ENCODE peak calls at places on chromosomes 12 and 14, in six cellular contexts. One of them, this sample, is unnamed.

GRCh38 chr12:122963928-122964240 is 2.4 kb downstream of the ABCB9 start:
- DNase-seq in vagina: no peak
- DNase-seq in stimulated activated CD8-positive, alpha-beta memory T cell treated with anti-CD3 and anti-CD28 coated beads, Interleukin-4, amount 100 ng/mL, for 48 hours: no peak
- DNase-seq in LoVo: no peak
- DNase-seq in C1 segment of cervical spinal cord: no peak
- DNase-seq in left colon: no peak
- DNase-seq in this sample: no peak

GRCh38 chr12:182381-182883 is 31.5 kb downstream of the SLC6A12 start:
- DNase-seq in vagina: no peak
- DNase-seq in stimulated activated CD8-positive, alpha-beta memory T cell treated with anti-CD3 and anti-CD28 coated beads, Interleukin-4, amount 100 ng/mL, for 48 hours: no peak
- DNase-seq in LoVo: peak; percentile 28
- DNase-seq in C1 segment of cervical spinal cord: no peak
- DNase-seq in left colon: no peak
- DNase-seq in this sample: peak; percentile 31

GRCh38 chr14:58772061-58772604 is 134.4 kb downstream of the DACT1 start:
- DNase-seq in vagina: no peak
- DNase-seq in stimulated activated CD8-positive, alpha-beta memory T cell treated with anti-CD3 and anti-CD28 coated beads, Interleukin-4, amount 100 ng/mL, for 48 hours: no peak
- DNase-seq in LoVo: no peak
- DNase-seq in C1 segment of cervical spinal cord: no peak
- DNase-seq in left colon: no peak
- DNase-seq in this sample: no peak

GRCh38 chr12:129226005-129226404 is 372.7 kb downstream of the GLT1D1 start:
- DNase-seq in vagina: no peak
- DNase-seq in stimulated activated CD8-positive, alpha-beta memory T cell treated with anti-CD3 and anti-CD28 coated beads, Interleukin-4, amount 100 ng/mL, for 48 hours: no peak
- DNase-seq in LoVo: no peak
- DNase-seq in C1 segment of cervical spinal cord: no peak
- DNase-seq in left colon: no peak
- DNase-seq in this sample: no peak

GRCh38 chr12:179131-179884 is 34.6 kb downstream of the SLC6A12 start:
- DNase-seq in vagina: no peak
- DNase-seq in stimulated activated CD8-positive, alpha-beta memory T cell treated with anti-CD3 and anti-CD28 coated beads, Interleukin-4, amount 100 ng/mL, for 48 hours: no peak
- DNase-seq in LoVo: no peak
- DNase-seq in C1 segment of cervical spinal cord: no peak
- DNase-seq in left colon: no peak
- DNase-seq in this sample: no peak

GRCh38 chr12:29396774-29397173 is 15.8 kb upstream of the ERGIC2 start:
- DNase-seq in vagina: no peak
- DNase-seq in stimulated activated CD8-positive, alpha-beta memory T cell treated with anti-CD3 and anti-CD28 coated beads, Interleukin-4, amount 100 ng/mL, for 48 hours: no peak
- DNase-seq in LoVo: no peak
- DNase-seq in C1 segment of cervical spinal cord: no peak
- DNase-seq in left colon: no peak
- DNase-seq in this sample: no peak

GRCh38 chr12:56300644-56301464 is 724 bp upstream of the CS start:
- DNase-seq in vagina: no peak
- DNase-seq in stimulated activated CD8-positive, alpha-beta memory T cell treated with anti-CD3 and anti-CD28 coated beads, Interleukin-4, amount 100 ng/mL, for 48 hours: no peak
- DNase-seq in LoVo: no peak
- DNase-seq in C1 segment of cervical spinal cord: no peak
- DNase-seq in left colon: peak; percentile 38
- DNase-seq in this sample: peak; percentile 93

GRCh38 chr12:85809500-85809899 is 26.7 kb downstream of the RASSF9 start:
- DNase-seq in vagina: no peak
- DNase-seq in stimulated activated CD8-positive, alpha-beta memory T cell treated with anti-CD3 and anti-CD28 coated beads, Interleukin-4, amount 100 ng/mL, for 48 hours: no peak
- DNase-seq in LoVo: no peak
- DNase-seq in C1 segment of cervical spinal cord: no peak
- DNase-seq in left colon: no peak
- DNase-seq in this sample: no peak

GRCh38 chr12:109445224-109445623 is 31.9 kb downstream of the KCTD10 start:
- DNase-seq in vagina: no peak
- DNase-seq in stimulated activated CD8-positive, alpha-beta memory T cell treated with anti-CD3 and anti-CD28 coated beads, Interleukin-4, amount 100 ng/mL, for 48 hours: no peak
- DNase-seq in LoVo: no peak
- DNase-seq in C1 segment of cervical spinal cord: no peak
- DNase-seq in left colon: no peak
- DNase-seq in this sample: no peak

GRCh38 chr12:47797432-47797831 is 22.3 kb downstream of the HDAC7 start:
- DNase-seq in vagina: no peak
- DNase-seq in stimulated activated CD8-positive, alpha-beta memory T cell treated with anti-CD3 and anti-CD28 coated beads, Interleukin-4, amount 100 ng/mL, for 48 hours: no peak
- DNase-seq in LoVo: no peak
- DNase-seq in C1 segment of cervical spinal cord: no peak
- DNase-seq in left colon: no peak
- DNase-seq in this sample: no peak

GRCh38 chr14:91058017-91058675 is 2.3 kb downstream of the RPS6KA5 start:
- DNase-seq in vagina: no peak
- DNase-seq in stimulated activated CD8-positive, alpha-beta memory T cell treated with anti-CD3 and anti-CD28 coated beads, Interleukin-4, amount 100 ng/mL, for 48 hours: no peak
- DNase-seq in LoVo: no peak
- DNase-seq in C1 segment of cervical spinal cord: no peak
- DNase-seq in left colon: no peak
- DNase-seq in this sample: peak; percentile 3

GRCh38 chr14:94611179-94611578 is 1.0 kb upstream of the SERPINA3 start:
- DNase-seq in vagina: no peak
- DNase-seq in stimulated activated CD8-positive, alpha-beta memory T cell treated with anti-CD3 and anti-CD28 coated beads, Interleukin-4, amount 100 ng/mL, for 48 hours: no peak
- DNase-seq in LoVo: no peak
- DNase-seq in C1 segment of cervical spinal cord: no peak
- DNase-seq in left colon: no peak
- DNase-seq in this sample: no peak

GRCh38 chr14:36222952-36223468 is 46.5 kb upstream of the PTCSC3 start:
- DNase-seq in vagina: no peak
- DNase-seq in stimulated activated CD8-positive, alpha-beta memory T cell treated with anti-CD3 and anti-CD28 coated beads, Interleukin-4, amount 100 ng/mL, for 48 hours: no peak
- DNase-seq in LoVo: no peak
- DNase-seq in C1 segment of cervical spinal cord: no peak
- DNase-seq in left colon: no peak
- DNase-seq in this sample: no peak

GRCh38 chr12:15278816-15279658 is 43.3 kb upstream of the PTPRO start:
- DNase-seq in vagina: peak; percentile 93
- DNase-seq in stimulated activated CD8-positive, alpha-beta memory T cell treated with anti-CD3 and anti-CD28 coated beads, Interleukin-4, amount 100 ng/mL, for 48 hours: no peak
- DNase-seq in LoVo: no peak
- DNase-seq in C1 segment of cervical spinal cord: no peak
- DNase-seq in left colon: peak; percentile 57
- DNase-seq in this sample: no peak

GRCh38 chr14:105085766-105086165 is 20.5 kb upstream of the GPR132 start:
- DNase-seq in vagina: peak; percentile 87
- DNase-seq in stimulated activated CD8-positive, alpha-beta memory T cell treated with anti-CD3 and anti-CD28 coated beads, Interleukin-4, amount 100 ng/mL, for 48 hours: no peak
- DNase-seq in LoVo: no peak
- DNase-seq in C1 segment of cervical spinal cord: no peak
- DNase-seq in left colon: no peak
- DNase-seq in this sample: no peak

This sample was measured in OCI-M1.